ENCODE peak calls at places on chromosomes 16 and 17, in four cellular contexts. P is HuH-7.5, J is neural progenitor cell, O is lower lobe of right lung. Y is an unnamed sample.

GRCh38 chr16:15398618-15399316 is 3.2 kb downstream of the MPV17L start:
- DNase-seq in J (no peak), P (peak), O (no peak), Y (no peak)

GRCh38 chr16:81446318-81447275 is 2.0 kb downstream of the CMIP start:
- DNase-seq in O (no peak), P (no peak), J (no peak), Y (peak)

GRCh38 chr16:67648088-67648763 is 3.3 kb downstream of the CARMIL2 start:
- DNase-seq in O (peak), P (peak), J (no peak), Y (no peak)

GRCh38 chr17:82933006-82933310 is 93.1 kb upstream of the ZNF750 start:
- DNase-seq in P (no peak), O (peak), J (no peak), Y (peak)

GRCh38 chr17:75366432-75366831 is 39.0 kb downstream of the GRB2 start:
- DNase-seq in J (no peak), O (no peak), P (no peak), Y (no peak)

GRCh38 chr16:89210904-89211515 is 6.5 kb upstream of the ZNF778 start:
- DNase-seq in P (no peak), J (no peak), O (no peak), Y (no peak)

GRCh38 chr17:58289869-58290268 is 9.1 kb upstream of the MPO start:
- DNase-seq in O (no peak), J (no peak), P (no peak), Y (no peak)

GRCh38 chr16:9262941-9263340 is 171.5 kb downstream of the HAPSTR1 start:
- DNase-seq in O (no peak), J (no peak), P (no peak), Y (no peak)

GRCh38 chr17:70208825-70209555 is 39.7 kb downstream of the KCNJ2 start:
- DNase-seq in O (no peak), J (no peak), P (no peak), Y (no peak)

GRCh38 chr17:60664022-60664421 is 13.6 kb upstream of the BCAS3 start:
- DNase-seq in O (no peak), J (no peak), P (no peak), Y (no peak)

GRCh38 chr16:31397101-31397660 is 4.0 kb downstream of the ITGAD start:
- DNase-seq in O (no peak), P (no peak), J (no peak), Y (no peak)

GRCh38 chr17:68468334-68468733 is 11.0 kb upstream of the WIPI1 start:
- DNase-seq in J (no peak), P (no peak), O (no peak), Y (no peak)

GRCh38 chr16:83113317-83113716 is 486.5 kb downstream of the CDH13 start:
- DNase-seq in J (peak), O (no peak), P (peak), Y (no peak)

GRCh38 chr16:1351582-1352362 is at the start of the genes GNPTG and TSR3:
- DNase-seq in P (peak), O (peak), J (peak), Y (peak)

GRCh38 chr16:66147338-66147737 is 219.2 kb upstream of the CDH5 start:
- DNase-seq in P (no peak), J (no peak), O (no peak), Y (no peak)

GRCh38 chr16:62170642-62171041 is 134.4 kb upstream of the CDH8 start:
- DNase-seq in J (no peak), P (no peak), O (no peak), Y (peak)

GRCh38 chr16:12917653-12918052 is 16.3 kb downstream of the SHISA9 start:
- DNase-seq in O (no peak), P (no peak), J (no peak), Y (no peak)

GRCh38 chr16:84254080-84254479 is 14.3 kb upstream of the KCNG4 start:
- DNase-seq in O (no peak), J (no peak), P (no peak), Y (peak)

GRCh38 chr17:79941088-79942010 is 94.3 kb downstream of the TBC1D16 start:
- DNase-seq in J (no peak), P (peak), O (peak), Y (peak)

Y was measured in posterior vena cava.